ENCODE peak calls at places on chromosomes 16 and 17, in ten cellular contexts. One of them, this sample, is unnamed.

GRCh38 chr17:80320496-80320895 is 59.8 kb downstream of the RNF213 start:
- DNase-seq in GM04503: no peak
- DNase-seq in Ammon's horn: no peak
- DNase-seq in iPS DF 6.9: no peak
- DNase-seq in EL: no peak
- DNase-seq in heart right ventricle: no peak
- DNase-seq in stimulated activated CD8-positive, alpha-beta memory T cell treated with anti-CD3 and anti-CD28 coated beads, Interleukin-2, amount 100 ng/mL, for 48 hours: no peak
- DNase-seq in stimulated activated CD4-positive, alpha-beta T cell treated with anti-CD3 and anti-CD28 coated beads, Interleukin-2, amount 100 ng/mL, for 48 hours: no peak
- DNase-seq in ACHN: no peak
- DNase-seq in NCI-H345: no peak
- DNase-seq in this sample: no peak

GRCh38 chr17:66221755-66222530 is 7.3 kb downstream of the APOH start:
- DNase-seq in GM04503: no peak
- DNase-seq in Ammon's horn: no peak
- DNase-seq in iPS DF 6.9: no peak
- DNase-seq in EL: no peak
- DNase-seq in heart right ventricle: no peak
- DNase-seq in stimulated activated CD8-positive, alpha-beta memory T cell treated with anti-CD3 and anti-CD28 coated beads, Interleukin-2, amount 100 ng/mL, for 48 hours: no peak
- DNase-seq in stimulated activated CD4-positive, alpha-beta T cell treated with anti-CD3 and anti-CD28 coated beads, Interleukin-2, amount 100 ng/mL, for 48 hours: no peak
- DNase-seq in ACHN: no peak
- DNase-seq in NCI-H345: no peak
- DNase-seq in this sample: no peak

GRCh38 chr17:66548659-66549311 is 246.4 kb downstream of the PRKCA start:
- DNase-seq in GM04503: no peak
- DNase-seq in Ammon's horn: no peak
- DNase-seq in iPS DF 6.9: no peak
- DNase-seq in EL: peak; percentile 50
- DNase-seq in heart right ventricle: no peak
- DNase-seq in stimulated activated CD8-positive, alpha-beta memory T cell treated with anti-CD3 and anti-CD28 coated beads, Interleukin-2, amount 100 ng/mL, for 48 hours: no peak
- DNase-seq in stimulated activated CD4-positive, alpha-beta T cell treated with anti-CD3 and anti-CD28 coated beads, Interleukin-2, amount 100 ng/mL, for 48 hours: no peak
- DNase-seq in ACHN: no peak
- DNase-seq in NCI-H345: no peak
- DNase-seq in this sample: no peak

GRCh38 chr17:78040561-78041400 is 82.3 kb downstream of the TNRC6C start:
- DNase-seq in GM04503: peak; percentile 23
- DNase-seq in Ammon's horn: peak; percentile 81
- DNase-seq in iPS DF 6.9: no peak
- DNase-seq in EL: peak; percentile 73
- DNase-seq in heart right ventricle: peak; percentile 54
- DNase-seq in stimulated activated CD8-positive, alpha-beta memory T cell treated with anti-CD3 and anti-CD28 coated beads, Interleukin-2, amount 100 ng/mL, for 48 hours: no peak
- DNase-seq in stimulated activated CD4-positive, alpha-beta T cell treated with anti-CD3 and anti-CD28 coated beads, Interleukin-2, amount 100 ng/mL, for 48 hours: no peak
- DNase-seq in ACHN: no peak
- DNase-seq in NCI-H345: peak; percentile 86
- DNase-seq in this sample: no peak

GRCh38 chr16:84803146-84803545 is 16.6 kb upstream of the CRISPLD2 start:
- DNase-seq in GM04503: no peak
- DNase-seq in Ammon's horn: no peak
- DNase-seq in iPS DF 6.9: no peak
- DNase-seq in EL: no peak
- DNase-seq in heart right ventricle: no peak
- DNase-seq in stimulated activated CD8-positive, alpha-beta memory T cell treated with anti-CD3 and anti-CD28 coated beads, Interleukin-2, amount 100 ng/mL, for 48 hours: no peak
- DNase-seq in stimulated activated CD4-positive, alpha-beta T cell treated with anti-CD3 and anti-CD28 coated beads, Interleukin-2, amount 100 ng/mL, for 48 hours: no peak
- DNase-seq in ACHN: no peak
- DNase-seq in NCI-H345: no peak
- DNase-seq in this sample: no peak

GRCh38 chr16:9102943-9103342 is 11.5 kb downstream of the HAPSTR1 start:
- DNase-seq in GM04503: no peak
- DNase-seq in Ammon's horn: no peak
- DNase-seq in iPS DF 6.9: no peak
- DNase-seq in EL: no peak
- DNase-seq in heart right ventricle: no peak
- DNase-seq in stimulated activated CD8-positive, alpha-beta memory T cell treated with anti-CD3 and anti-CD28 coated beads, Interleukin-2, amount 100 ng/mL, for 48 hours: no peak
- DNase-seq in stimulated activated CD4-positive, alpha-beta T cell treated with anti-CD3 and anti-CD28 coated beads, Interleukin-2, amount 100 ng/mL, for 48 hours: no peak
- DNase-seq in ACHN: no peak
- DNase-seq in NCI-H345: no peak
- DNase-seq in this sample: no peak

GRCh38 chr16:48542020-48542473 is 67.9 kb downstream of the N4BP1 start:
- DNase-seq in GM04503: no peak
- DNase-seq in Ammon's horn: peak; percentile 89
- DNase-seq in iPS DF 6.9: no peak
- DNase-seq in EL: peak; percentile 42
- DNase-seq in heart right ventricle: peak; percentile 37
- DNase-seq in stimulated activated CD8-positive, alpha-beta memory T cell treated with anti-CD3 and anti-CD28 coated beads, Interleukin-2, amount 100 ng/mL, for 48 hours: no peak
- DNase-seq in stimulated activated CD4-positive, alpha-beta T cell treated with anti-CD3 and anti-CD28 coated beads, Interleukin-2, amount 100 ng/mL, for 48 hours: no peak
- DNase-seq in ACHN: peak; percentile 58
- DNase-seq in NCI-H345: no peak
- DNase-seq in this sample: no peak

GRCh38 chr17:72113751-72114150 is 7.1 kb upstream of the SOX9 start:
- DNase-seq in GM04503: no peak
- DNase-seq in Ammon's horn: no peak
- DNase-seq in iPS DF 6.9: no peak
- DNase-seq in EL: no peak
- DNase-seq in heart right ventricle: peak; percentile 49
- DNase-seq in stimulated activated CD8-positive, alpha-beta memory T cell treated with anti-CD3 and anti-CD28 coated beads, Interleukin-2, amount 100 ng/mL, for 48 hours: no peak
- DNase-seq in stimulated activated CD4-positive, alpha-beta T cell treated with anti-CD3 and anti-CD28 coated beads, Interleukin-2, amount 100 ng/mL, for 48 hours: no peak
- DNase-seq in ACHN: no peak
- DNase-seq in NCI-H345: no peak
- DNase-seq in this sample: no peak

GRCh38 chr17:15479697-15480096 is 12.3 kb upstream of the CDRT4 start:
- DNase-seq in GM04503: no peak
- DNase-seq in Ammon's horn: no peak
- DNase-seq in iPS DF 6.9: no peak
- DNase-seq in EL: peak; percentile 67
- DNase-seq in heart right ventricle: no peak
- DNase-seq in stimulated activated CD8-positive, alpha-beta memory T cell treated with anti-CD3 and anti-CD28 coated beads, Interleukin-2, amount 100 ng/mL, for 48 hours: no peak
- DNase-seq in stimulated activated CD4-positive, alpha-beta T cell treated with anti-CD3 and anti-CD28 coated beads, Interleukin-2, amount 100 ng/mL, for 48 hours: no peak
- DNase-seq in ACHN: no peak
- DNase-seq in NCI-H345: no peak
- DNase-seq in this sample: no peak

GRCh38 chr16:65601781-65602180 is 479.9 kb upstream of the CDH11 start:
- DNase-seq in GM04503: peak; percentile 25
- DNase-seq in Ammon's horn: no peak
- DNase-seq in iPS DF 6.9: no peak
- DNase-seq in EL: peak; percentile 4
- DNase-seq in heart right ventricle: no peak
- DNase-seq in stimulated activated CD8-positive, alpha-beta memory T cell treated with anti-CD3 and anti-CD28 coated beads, Interleukin-2, amount 100 ng/mL, for 48 hours: no peak
- DNase-seq in stimulated activated CD4-positive, alpha-beta T cell treated with anti-CD3 and anti-CD28 coated beads, Interleukin-2, amount 100 ng/mL, for 48 hours: no peak
- DNase-seq in ACHN: no peak
- DNase-seq in NCI-H345: no peak
- DNase-seq in this sample: no peak

GRCh38 chr17:82112866-82113390 is 14.9 kb upstream of the FASN start:
- DNase-seq in GM04503: no peak
- DNase-seq in Ammon's horn: no peak
- DNase-seq in iPS DF 6.9: no peak
- DNase-seq in EL: no peak
- DNase-seq in heart right ventricle: no peak
- DNase-seq in stimulated activated CD8-positive, alpha-beta memory T cell treated with anti-CD3 and anti-CD28 coated beads, Interleukin-2, amount 100 ng/mL, for 48 hours: no peak
- DNase-seq in stimulated activated CD4-positive, alpha-beta T cell treated with anti-CD3 and anti-CD28 coated beads, Interleukin-2, amount 100 ng/mL, for 48 hours: no peak
- DNase-seq in ACHN: no peak
- DNase-seq in NCI-H345: no peak
- DNase-seq in this sample: no peak

GRCh38 chr17:28078443-28079229 is 36.2 kb downstream of the NLK start:
- DNase-seq in GM04503: no peak
- DNase-seq in Ammon's horn: no peak
- DNase-seq in iPS DF 6.9: no peak
- DNase-seq in EL: no peak
- DNase-seq in heart right ventricle: no peak
- DNase-seq in stimulated activated CD8-positive, alpha-beta memory T cell treated with anti-CD3 and anti-CD28 coated beads, Interleukin-2, amount 100 ng/mL, for 48 hours: no peak
- DNase-seq in stimulated activated CD4-positive, alpha-beta T cell treated with anti-CD3 and anti-CD28 coated beads, Interleukin-2, amount 100 ng/mL, for 48 hours: no peak
- DNase-seq in ACHN: no peak
- DNase-seq in NCI-H345: no peak
- DNase-seq in this sample: no peak

GRCh38 chr16:50631249-50631984 is 49.7 kb downstream of the SNX20 start:
- DNase-seq in GM04503: no peak
- DNase-seq in Ammon's horn: no peak
- DNase-seq in iPS DF 6.9: no peak
- DNase-seq in EL: no peak
- DNase-seq in heart right ventricle: no peak
- DNase-seq in stimulated activated CD8-positive, alpha-beta memory T cell treated with anti-CD3 and anti-CD28 coated beads, Interleukin-2, amount 100 ng/mL, for 48 hours: no peak
- DNase-seq in stimulated activated CD4-positive, alpha-beta T cell treated with anti-CD3 and anti-CD28 coated beads, Interleukin-2, amount 100 ng/mL, for 48 hours: no peak
- DNase-seq in ACHN: no peak
- DNase-seq in NCI-H345: no peak
- DNase-seq in this sample: no peak

GRCh38 chr17:44689492-44690217 is at the start of gene CCDC43:
- DNase-seq in GM04503: peak; percentile 66
- DNase-seq in Ammon's horn: peak; percentile 94
- DNase-seq in iPS DF 6.9: peak; percentile 84
- DNase-seq in EL: peak; percentile 97
- DNase-seq in heart right ventricle: peak; percentile 87
- DNase-seq in stimulated activated CD8-positive, alpha-beta memory T cell treated with anti-CD3 and anti-CD28 coated beads, Interleukin-2, amount 100 ng/mL, for 48 hours: peak; percentile 85
- DNase-seq in stimulated activated CD4-positive, alpha-beta T cell treated with anti-CD3 and anti-CD28 coated beads, Interleukin-2, amount 100 ng/mL, for 48 hours: peak; percentile 93
- DNase-seq in ACHN: peak; percentile 94
- DNase-seq in NCI-H345: peak; percentile 91
- DNase-seq in this sample: peak; percentile 95

GRCh38 chr16:65641049-65641448 is 519.2 kb upstream of the CDH11 start:
- DNase-seq in GM04503: no peak
- DNase-seq in Ammon's horn: no peak
- DNase-seq in iPS DF 6.9: no peak
- DNase-seq in EL: no peak
- DNase-seq in heart right ventricle: no peak
- DNase-seq in stimulated activated CD8-positive, alpha-beta memory T cell treated with anti-CD3 and anti-CD28 coated beads, Interleukin-2, amount 100 ng/mL, for 48 hours: no peak
- DNase-seq in stimulated activated CD4-positive, alpha-beta T cell treated with anti-CD3 and anti-CD28 coated beads, Interleukin-2, amount 100 ng/mL, for 48 hours: no peak
- DNase-seq in ACHN: no peak
- DNase-seq in NCI-H345: no peak
- DNase-seq in this sample: no peak

GRCh38 chr17:41523787-41524186 is 4.3 kb downstream of the KRT19 start:
- DNase-seq in GM04503: no peak
- DNase-seq in Ammon's horn: no peak
- DNase-seq in iPS DF 6.9: no peak
- DNase-seq in EL: no peak
- DNase-seq in heart right ventricle: no peak
- DNase-seq in stimulated activated CD8-positive, alpha-beta memory T cell treated with anti-CD3 and anti-CD28 coated beads, Interleukin-2, amount 100 ng/mL, for 48 hours: no peak
- DNase-seq in stimulated activated CD4-positive, alpha-beta T cell treated with anti-CD3 and anti-CD28 coated beads, Interleukin-2, amount 100 ng/mL, for 48 hours: no peak
- DNase-seq in ACHN: no peak
- DNase-seq in NCI-H345: no peak
- DNase-seq in this sample: no peak

This sample was measured in HL-60.